ENCODE peak calls at places on chromosomes 12 and 14, in eight cellular contexts. G is astrocyte of the spinal cord, S is HTR-8/SVneo, U is amygdala, M is H54, Q is lower leg skin, I is ELF-1, N is dorsolateral prefrontal cortex. D is an unnamed sample.

GRCh38 chr12:46452061-46452615 is 79.6 kb upstream of the SLC38A2 start:
- DNase-seq in G (peak; percentile 37), S (no peak), U (no peak), M (no peak), Q (no peak), I (no peak), N (no peak), D (no peak)

GRCh38 chr12:89883630-89884364 is 175.2 kb upstream of the ATP2B1 start:
- DNase-seq in G (peak; percentile 70), S (no peak), U (no peak), M (no peak), Q (no peak), I (peak; percentile 39), N (no peak), D (peak; percentile 81)

GRCh38 chr14:32711103-32711680 is 227.5 kb upstream of the NPAS3 start:
- DNase-seq in G (peak; percentile 59), S (peak; percentile 15), U (no peak), M (peak; percentile 18), Q (no peak), I (peak; percentile 13), N (no peak), D (peak; percentile 63)

GRCh38 chr12:53995311-53996187 is 4.4 kb upstream of the HOXC9 start:
- DNase-seq in G (no peak), S (no peak), U (no peak), M (no peak), Q (peak; percentile 95), I (no peak), N (no peak), D (no peak)

GRCh38 chr12:11577658-11578260 is 71.7 kb upstream of the ETV6 start:
- DNase-seq in G (no peak), S (no peak), U (no peak), M (no peak), Q (no peak), I (no peak), N (no peak), D (peak; percentile 21)

GRCh38 chr12:106898001-106898966 is 57.4 kb upstream of the TMEM263 start:
- DNase-seq in G (no peak), S (no peak), U (no peak), M (no peak), Q (no peak), I (peak; percentile 45), N (no peak), D (no peak)

GRCh38 chr12:98808243-98808895 is 163.3 kb downstream of the APAF1 start:
- DNase-seq in G (no peak), S (no peak), U (no peak), M (no peak), Q (no peak), I (no peak), N (no peak), D (no peak)

GRCh38 chr12:99390707-99391106 is 256.8 kb upstream of the GARIN6 start:
- DNase-seq in G (no peak), S (peak; percentile 11), U (no peak), M (peak; percentile 19), Q (no peak), I (peak; percentile 58), N (no peak), D (peak; percentile 55)

GRCh38 chr12:55728185-55728931 is 451 bp downstream of the CD63 start:
- DNase-seq in G (peak; percentile 80), S (no peak), U (peak; percentile 69), M (no peak), Q (peak; percentile 97), I (peak; percentile 46), N (peak; percentile 63), D (peak; percentile 46)

GRCh38 chr14:51323492-51323891 is 83.4 kb downstream of the TMX1 start:
- DNase-seq in G (no peak), S (no peak), U (no peak), M (no peak), Q (no peak), I (no peak), N (no peak), D (no peak)

GRCh38 chr12:54439521-54440255 is 20.6 kb upstream of the ITGA5 start:
- DNase-seq in G (peak; percentile 75), S (peak; percentile 82), U (no peak), M (no peak), Q (no peak), I (peak; percentile 46), N (no peak), D (peak; percentile 75)

GRCh38 chr14:75175677-75176141 is 703 bp downstream of the TMED10 start:
- DNase-seq in G (no peak), S (no peak), U (no peak), M (no peak), Q (no peak), I (no peak), N (no peak), D (no peak)

GRCh38 chr12:131536337-131536736 is 174.6 kb upstream of the SFSWAP start:
- DNase-seq in G (no peak), S (no peak), U (no peak), M (no peak), Q (no peak), I (peak; percentile 74), N (no peak), D (no peak)

GRCh38 chr14:60721331-60722162 is 2.6 kb downstream of the SIX4 start:
- DNase-seq in G (peak; percentile 79), S (peak; percentile 95), U (no peak), M (peak; percentile 45), Q (peak; percentile 83), I (peak; percentile 80), N (no peak), D (peak; percentile 78)